ENCODE peak calls at places on chromosomes 12 and 14, in nine cellular contexts. One of them, this sample, is unnamed.

GRCh38 chr12:109961201-109961600 is 35.0 kb downstream of the GIT2 start:
- DNase-seq in stomach: no peak
- DNase-seq in GM23338: no peak
- DNase-seq in prostate gland: no peak
- DNase-seq in HepG2: no peak
- DNase-seq in sigmoid colon: no peak
- DNase-seq in transverse colon: no peak
- DNase-seq in GM12878: no peak
- DNase-seq in spleen: no peak
- DNase-seq in this sample: no peak

GRCh38 chr12:62977879-62978278 is 42.9 kb upstream of the PPM1H start:
- DNase-seq in sigmoid colon: no peak
- DNase-seq in GM23338: no peak
- DNase-seq in stomach: no peak
- DNase-seq in spleen: no peak
- DNase-seq in HepG2: no peak
- DNase-seq in transverse colon: no peak
- DNase-seq in GM12878: no peak
- DNase-seq in prostate gland: no peak
- DNase-seq in this sample: no peak

GRCh38 chr14:33484264-33484663 is 466.6 kb downstream of the EGLN3 start:
- DNase-seq in stomach: no peak
- DNase-seq in transverse colon: no peak
- DNase-seq in GM23338: no peak
- DNase-seq in GM12878: no peak
- DNase-seq in HepG2: no peak
- DNase-seq in prostate gland: no peak
- DNase-seq in sigmoid colon: no peak
- DNase-seq in spleen: no peak
- DNase-seq in this sample: no peak

GRCh38 chr12:13133886-13134285 is 30.4 kb upstream of the GSG1 start:
- DNase-seq in spleen: no peak
- DNase-seq in GM23338: no peak
- DNase-seq in HepG2: no peak
- DNase-seq in prostate gland: no peak
- DNase-seq in stomach: no peak
- DNase-seq in GM12878: no peak
- DNase-seq in sigmoid colon: no peak
- DNase-seq in transverse colon: no peak
- DNase-seq in this sample: no peak

GRCh38 chr14:61147369-61147897 is 133.7 kb downstream of the TMEM30B start:
- DNase-seq in stomach: no peak
- DNase-seq in prostate gland: no peak
- DNase-seq in GM12878: no peak
- DNase-seq in GM23338: no peak
- DNase-seq in transverse colon: no peak
- DNase-seq in spleen: no peak
- DNase-seq in HepG2: no peak
- DNase-seq in sigmoid colon: no peak
- DNase-seq in this sample: peak

GRCh38 chr14:65184032-65184764 is 81.9 kb upstream of the MAX start:
- DNase-seq in HepG2: no peak
- DNase-seq in stomach: no peak
- DNase-seq in spleen: no peak
- DNase-seq in GM12878: no peak
- DNase-seq in prostate gland: no peak
- DNase-seq in sigmoid colon: no peak
- DNase-seq in GM23338: no peak
- DNase-seq in transverse colon: no peak
- DNase-seq in this sample: no peak

GRCh38 chr12:117844114-117844513 is 124.7 kb downstream of the KSR2 start:
- DNase-seq in prostate gland: no peak
- DNase-seq in GM23338: no peak
- DNase-seq in transverse colon: no peak
- DNase-seq in GM12878: no peak
- DNase-seq in stomach: no peak
- DNase-seq in HepG2: no peak
- DNase-seq in sigmoid colon: peak
- DNase-seq in spleen: no peak
- DNase-seq in this sample: no peak

GRCh38 chr12:96000858-96001257 is 4.7 kb upstream of the HAL start:
- DNase-seq in GM23338: no peak
- DNase-seq in spleen: no peak
- DNase-seq in prostate gland: no peak
- DNase-seq in HepG2: no peak
- DNase-seq in sigmoid colon: no peak
- DNase-seq in transverse colon: no peak
- DNase-seq in stomach: no peak
- DNase-seq in GM12878: no peak
- DNase-seq in this sample: no peak

GRCh38 chr14:32366256-32366655 is 37.2 kb downstream of the AKAP6 start:
- DNase-seq in GM12878: no peak
- DNase-seq in sigmoid colon: no peak
- DNase-seq in stomach: no peak
- DNase-seq in prostate gland: peak
- DNase-seq in spleen: no peak
- DNase-seq in transverse colon: no peak
- DNase-seq in GM23338: peak
- DNase-seq in HepG2: no peak
- DNase-seq in this sample: no peak

GRCh38 chr12:112919131-112919530 is 12.4 kb downstream of the OAS1 start:
- DNase-seq in stomach: no peak
- DNase-seq in HepG2: no peak
- DNase-seq in sigmoid colon: no peak
- DNase-seq in spleen: no peak
- DNase-seq in GM12878: no peak
- DNase-seq in GM23338: no peak
- DNase-seq in prostate gland: no peak
- DNase-seq in transverse colon: no peak
- DNase-seq in this sample: no peak

GRCh38 chr12:52872644-52873384 is 24.0 kb upstream of the KRT78 start:
- DNase-seq in transverse colon: peak
- DNase-seq in stomach: no peak
- DNase-seq in GM23338: no peak
- DNase-seq in spleen: no peak
- DNase-seq in GM12878: no peak
- DNase-seq in prostate gland: no peak
- DNase-seq in sigmoid colon: no peak
- DNase-seq in HepG2: no peak
- DNase-seq in this sample: no peak

GRCh38 chr12:45611495-45611894 is 118.0 kb upstream of the ARID2 start:
- DNase-seq in GM23338: no peak
- DNase-seq in transverse colon: no peak
- DNase-seq in GM12878: no peak
- DNase-seq in sigmoid colon: no peak
- DNase-seq in HepG2: no peak
- DNase-seq in stomach: no peak
- DNase-seq in spleen: no peak
- DNase-seq in prostate gland: no peak
- DNase-seq in this sample: no peak

GRCh38 chr12:45613855-45614254 is 115.7 kb upstream of the ARID2 start:
- DNase-seq in transverse colon: no peak
- DNase-seq in prostate gland: no peak
- DNase-seq in sigmoid colon: no peak
- DNase-seq in spleen: no peak
- DNase-seq in HepG2: no peak
- DNase-seq in GM23338: no peak
- DNase-seq in GM12878: no peak
- DNase-seq in stomach: no peak
- DNase-seq in this sample: no peak

GRCh38 chr12:45612044-45612794 is 117.3 kb upstream of the ARID2 start:
- DNase-seq in sigmoid colon: no peak
- DNase-seq in spleen: no peak
- DNase-seq in HepG2: no peak
- DNase-seq in stomach: no peak
- DNase-seq in GM12878: no peak
- DNase-seq in GM23338: no peak
- DNase-seq in transverse colon: no peak
- DNase-seq in prostate gland: no peak
- DNase-seq in this sample: no peak

GRCh38 chr12:45613306-45613705 is 116.2 kb upstream of the ARID2 start:
- DNase-seq in sigmoid colon: no peak
- DNase-seq in transverse colon: no peak
- DNase-seq in GM23338: no peak
- DNase-seq in spleen: no peak
- DNase-seq in GM12878: no peak
- DNase-seq in HepG2: no peak
- DNase-seq in prostate gland: no peak
- DNase-seq in stomach: no peak
- DNase-seq in this sample: no peak

GRCh38 chr12:45615268-45615667 is 114.2 kb upstream of the ARID2 start:
- DNase-seq in spleen: no peak
- DNase-seq in transverse colon: no peak
- DNase-seq in GM23338: no peak
- DNase-seq in prostate gland: no peak
- DNase-seq in stomach: no peak
- DNase-seq in sigmoid colon: no peak
- DNase-seq in HepG2: no peak
- DNase-seq in GM12878: no peak
- DNase-seq in this sample: no peak
- TF ChIP-seq POLR2AphosphoS5 in spleen: no peak
- TF ChIP-seq POLR2AphosphoS5 in transverse colon: no peak
- TF ChIP-seq POLR2AphosphoS5 in GM23338: no peak
- TF ChIP-seq POLR2AphosphoS5 in prostate gland: no peak
- TF ChIP-seq POLR2AphosphoS5 in stomach: no peak
- TF ChIP-seq POLR2AphosphoS5 in sigmoid colon: no peak
- TF ChIP-seq POLR2AphosphoS5 in HepG2: no peak
- TF ChIP-seq POLR2AphosphoS5 in GM12878: no peak
- TF ChIP-seq POLR2AphosphoS5 in this sample: no peak

GRCh38 chr14:22982013-22982476 is 306 bp downstream of the AJUBA start:
- DNase-seq in spleen: no peak
- DNase-seq in GM23338: peak
- DNase-seq in stomach: no peak
- DNase-seq in transverse colon: no peak
- DNase-seq in sigmoid colon: no peak
- DNase-seq in HepG2: no peak
- DNase-seq in GM12878: no peak
- DNase-seq in prostate gland: no peak
- DNase-seq in this sample: no peak

GRCh38 chr14:22980672-22981089 is 1.7 kb downstream of the AJUBA start:
- DNase-seq in prostate gland: peak
- DNase-seq in spleen: no peak
- DNase-seq in stomach: peak
- DNase-seq in HepG2: peak
- DNase-seq in GM12878: no peak
- DNase-seq in transverse colon: peak
- DNase-seq in GM23338: peak
- DNase-seq in sigmoid colon: no peak
- DNase-seq in this sample: no peak

GRCh38 chr14:22984959-22985658 is 2.8 kb upstream of the AJUBA start:
- DNase-seq in stomach: no peak
- DNase-seq in prostate gland: no peak
- DNase-seq in transverse colon: no peak
- DNase-seq in GM12878: no peak
- DNase-seq in HepG2: no peak
- DNase-seq in GM23338: no peak
- DNase-seq in sigmoid colon: no peak
- DNase-seq in spleen: no peak
- DNase-seq in this sample: no peak

GRCh38 chr14:22981090-22982012 is 1.0 kb downstream of the AJUBA start:
- DNase-seq in spleen: peak
- DNase-seq in stomach: no peak
- DNase-seq in sigmoid colon: no peak
- DNase-seq in GM23338: peak
- DNase-seq in prostate gland: no peak
- DNase-seq in transverse colon: no peak
- DNase-seq in GM12878: no peak
- DNase-seq in HepG2: no peak
- DNase-seq in this sample: no peak

GRCh38 chr14:22982477-22983245 is at the start of gene AJUBA:
- DNase-seq in HepG2: peak
- DNase-seq in stomach: peak
- DNase-seq in GM23338: peak
- DNase-seq in GM12878: no peak
- DNase-seq in sigmoid colon: peak
- DNase-seq in transverse colon: peak
- DNase-seq in prostate gland: peak
- DNase-seq in spleen: peak
- DNase-seq in this sample: peak
- TF ChIP-seq POLR2AphosphoS5 in HepG2: peak
- TF ChIP-seq POLR2AphosphoS5 in stomach: no peak
- TF ChIP-seq POLR2AphosphoS5 in GM23338: peak
- TF ChIP-seq POLR2AphosphoS5 in GM12878: no peak
- TF ChIP-seq POLR2AphosphoS5 in sigmoid colon: peak
- TF ChIP-seq POLR2AphosphoS5 in transverse colon: peak
- TF ChIP-seq POLR2AphosphoS5 in prostate gland: peak
- TF ChIP-seq POLR2AphosphoS5 in spleen: peak
- TF ChIP-seq POLR2AphosphoS5 in this sample: peak

GRCh38 chr12:14188761-14189160 is 176.7 kb upstream of the ATF7IP start:
- DNase-seq in GM12878: no peak
- DNase-seq in HepG2: no peak
- DNase-seq in sigmoid colon: no peak
- DNase-seq in prostate gland: no peak
- DNase-seq in stomach: no peak
- DNase-seq in transverse colon: no peak
- DNase-seq in GM23338: no peak
- DNase-seq in spleen: no peak
- DNase-seq in this sample: no peak
- TF ChIP-seq POLR2AphosphoS5 in GM12878: no peak
- TF ChIP-seq POLR2AphosphoS5 in HepG2: no peak
- TF ChIP-seq POLR2AphosphoS5 in sigmoid colon: no peak
- TF ChIP-seq POLR2AphosphoS5 in prostate gland: peak
- TF ChIP-seq POLR2AphosphoS5 in stomach: no peak
- TF ChIP-seq POLR2AphosphoS5 in transverse colon: no peak
- TF ChIP-seq POLR2AphosphoS5 in GM23338: no peak
- TF ChIP-seq POLR2AphosphoS5 in spleen: no peak
- TF ChIP-seq POLR2AphosphoS5 in this sample: no peak

DNA sequence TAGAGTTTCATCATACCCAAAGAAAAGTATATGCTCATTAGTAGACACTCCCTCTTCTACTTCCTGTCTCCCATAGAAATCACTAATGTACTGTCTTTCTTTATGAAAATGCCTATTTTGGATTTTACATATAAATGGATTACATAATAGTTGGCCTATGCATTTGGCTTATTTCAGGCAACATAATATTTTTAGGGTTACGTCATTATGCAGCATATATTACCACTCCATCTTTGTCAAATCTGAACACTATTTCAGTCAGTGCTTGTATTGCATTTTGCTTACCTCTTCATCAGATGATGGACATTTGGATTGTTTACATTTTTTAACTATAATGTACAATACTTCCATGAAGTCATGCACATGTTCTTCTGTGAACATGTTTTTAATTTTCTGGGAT is 1406.1 kb downstream of the LRFN5 start:
- DNase-seq in GM23338: no peak
- DNase-seq in transverse colon: no peak
- DNase-seq in spleen: no peak
- DNase-seq in prostate gland: no peak
- DNase-seq in GM12878: no peak
- DNase-seq in HepG2: no peak
- DNase-seq in sigmoid colon: no peak
- DNase-seq in stomach: no peak
- DNase-seq in this sample: no peak
- TF ChIP-seq POLR2AphosphoS5 in GM23338: no peak
- TF ChIP-seq POLR2AphosphoS5 in transverse colon: no peak
- TF ChIP-seq POLR2AphosphoS5 in spleen: no peak
- TF ChIP-seq POLR2AphosphoS5 in prostate gland: no peak
- TF ChIP-seq POLR2AphosphoS5 in GM12878: no peak
- TF ChIP-seq POLR2AphosphoS5 in HepG2: no peak
- TF ChIP-seq POLR2AphosphoS5 in sigmoid colon: no peak
- TF ChIP-seq POLR2AphosphoS5 in stomach: no peak
- TF ChIP-seq POLR2AphosphoS5 in this sample: no peak